ENCODE peak calls at places on chromosomes 7 and 10, in four cellular contexts. G is naive thymus-derived CD4-positive, alpha-beta T cell; W is CD4-positive, alpha-beta memory T cell; B is heart right ventricle. Y is an unnamed sample. For H3K36me3 and H3K27me3, the result is how much of the 10 kb centered on the place peaks cover.

GRCh38 chr7:139737221-139738100 is 40.3 kb downstream of the HIPK2 start:
- DNase-seq in B (no peak), W (no peak), G (no peak), Y (no peak)

GRCh38 chr7:420142-421055 is 99.2 kb downstream of the PDGFA start:
- DNase-seq in G (no peak), B (no peak), W (no peak), Y (peak)

GRCh38 chr10:11448545-11449244 is 162.8 kb downstream of the USP6NL start:
- DNase-seq in B (no peak), W (no peak), G (no peak), Y (no peak)

GRCh38 chr7:44634187-44634838 is 27.9 kb downstream of the OGDH start:
- DNase-seq in G (no peak), B (no peak), W (no peak), Y (no peak)

GRCh38 chr10:101759354-101760247 is 16.3 kb downstream of the FGF8 start:
- DNase-seq in W (no peak), B (no peak), G (no peak), Y (peak)

GRCh38 chr7:8190121-8190895 is 71.7 kb downstream of the ICA1 start:
- DNase-seq in G (peak), W (peak), B (peak), Y (peak)

GRCh38 chr7:11130012-11130411 is 156.3 kb downstream of the PHF14 start:
- DNase-seq in B (no peak), W (no peak), G (no peak), Y (no peak)

GRCh38 chr7:92753614-92754013 is 82.8 kb downstream of the CDK6 start:
- DNase-seq in W (no peak), G (no peak), B (no peak), Y (no peak)

DNA sequence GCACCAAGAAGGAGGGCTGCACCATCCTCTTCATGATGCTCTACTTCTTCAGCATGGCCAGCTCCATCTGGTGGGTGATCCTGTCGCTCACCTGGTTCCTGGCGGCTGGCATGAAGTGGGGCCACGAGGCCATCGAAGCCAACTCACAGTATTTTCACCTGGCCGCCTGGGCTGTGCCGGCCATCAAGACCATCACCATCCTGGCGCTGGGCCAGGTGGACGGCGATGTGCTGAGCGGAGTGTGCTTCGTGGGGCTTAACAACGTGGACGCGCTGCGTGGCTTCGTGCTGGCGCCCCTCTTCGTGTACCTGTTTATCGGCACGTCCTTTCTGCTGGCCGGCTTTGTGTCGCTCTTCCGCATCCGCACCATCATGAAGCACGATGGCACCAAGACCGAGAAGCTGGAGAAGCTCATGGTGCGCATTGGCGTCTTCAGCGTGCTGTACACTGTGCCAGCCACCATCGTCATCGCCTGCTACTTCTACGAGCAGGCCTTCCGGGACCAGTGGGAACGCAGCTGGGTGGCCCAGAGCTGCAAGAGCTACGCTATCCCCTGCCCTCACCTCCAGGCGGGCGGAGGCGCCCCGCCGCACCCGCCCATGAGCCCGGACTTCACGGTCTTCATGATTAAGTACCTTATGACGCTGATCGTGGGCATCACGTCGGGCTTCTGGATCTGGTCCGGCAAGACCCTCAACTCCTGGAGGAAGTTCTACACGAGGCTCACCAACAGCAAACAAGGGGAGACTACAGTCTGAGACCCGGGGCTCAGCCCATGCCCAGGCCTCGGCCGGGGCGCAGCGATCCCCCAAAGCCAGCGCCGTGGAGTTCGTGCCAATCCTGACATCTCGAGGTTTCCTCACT is 2.1 kb downstream of the FZD1 start:
- DNase-seq in B (peak), G (no peak), W (no peak), Y (peak)
- H3K4me3 ChIP-seq in B (peak), G (no peak), W (no peak), Y (peak)

GRCh38 chr7:155721056-155721455 is 76.6 kb downstream of the RBM33 start:
- DNase-seq in W (no peak), G (no peak), B (no peak), Y (no peak)

GRCh38 chr7:155714702-155715101 is 70.2 kb downstream of the RBM33 start:
- DNase-seq in W (no peak), B (no peak), G (no peak), Y (no peak)

GRCh38 chr7:155715406-155715805 is 70.9 kb downstream of the RBM33 start:
- DNase-seq in W (no peak), B (no peak), G (no peak), Y (no peak)

GRCh38 chr7:155713382-155713781 is 68.9 kb downstream of the RBM33 start:
- DNase-seq in B (no peak), G (no peak), W (no peak), Y (peak)

GRCh38 chr7:155717010-155717744 is 72.7 kb downstream of the RBM33 start:
- DNase-seq in B (no peak), G (no peak), W (no peak), Y (no peak)
- H3K36me3 ChIP-seq in B (half or more), G (half or more), W (under half), Y (under half)

GRCh38 chr7:2934984-2935740 is 91.1 kb upstream of the GNA12 start:
- DNase-seq in W (no peak), B (no peak), G (no peak), Y (peak)

GRCh38 chr7:2934211-2934731 is 90.2 kb upstream of the GNA12 start:
- DNase-seq in G (no peak), B (no peak), W (no peak), Y (peak)

GRCh38 chr7:2930310-2931033 is 86.4 kb upstream of the GNA12 start:
- DNase-seq in W (no peak), G (no peak), B (no peak), Y (peak)

GRCh38 chr7:2931034-2931415 is 86.9 kb upstream of the GNA12 start:
- DNase-seq in B (no peak), W (no peak), G (no peak), Y (peak)

GRCh38 chr7:2932761-2933251 is 88.7 kb upstream of the GNA12 start:
- DNase-seq in G (no peak), B (no peak), W (no peak), Y (peak)
- H3K27me3 ChIP-seq in G (under half), B (under half), W (under half), Y (under half)

GRCh38 chr10:126904493-126904806 is 778 bp upstream of the DOCK1 start:
- DNase-seq in W (no peak), G (no peak), B (no peak), Y (no peak)
- H3K4me3 ChIP-seq in W (no peak), G (no peak), B (peak), Y (peak)

GRCh38 chr10:92027141-92027540 is 103.6 kb downstream of the BTAF1 start:
- DNase-seq in B (no peak), G (no peak), W (no peak), Y (no peak)

DNA sequence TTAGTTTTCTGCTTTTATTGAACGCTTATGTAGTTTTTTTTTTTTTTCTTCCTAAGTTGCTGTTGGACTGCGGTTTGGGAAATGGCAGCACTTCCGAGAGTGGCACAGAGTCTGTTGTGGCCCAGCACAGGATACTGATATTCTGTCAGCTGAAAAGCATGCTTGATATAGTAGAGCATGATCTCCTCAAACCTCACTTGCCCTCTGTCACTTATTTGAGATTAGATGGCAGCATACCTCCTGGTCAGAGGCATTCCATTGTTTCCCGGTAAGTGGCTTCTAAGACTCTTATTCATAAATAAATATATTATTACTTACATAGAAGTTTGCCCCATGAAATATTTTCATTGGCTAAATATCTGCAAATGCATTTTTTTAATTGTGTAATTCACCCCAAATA is 101.1 kb downstream of the BTAF1 start:
- DNase-seq in G (no peak), W (no peak), B (no peak), Y (no peak)
- H3K36me3 ChIP-seq in G (half or more), W (half or more), B (half or more), Y (under half)

DNA sequence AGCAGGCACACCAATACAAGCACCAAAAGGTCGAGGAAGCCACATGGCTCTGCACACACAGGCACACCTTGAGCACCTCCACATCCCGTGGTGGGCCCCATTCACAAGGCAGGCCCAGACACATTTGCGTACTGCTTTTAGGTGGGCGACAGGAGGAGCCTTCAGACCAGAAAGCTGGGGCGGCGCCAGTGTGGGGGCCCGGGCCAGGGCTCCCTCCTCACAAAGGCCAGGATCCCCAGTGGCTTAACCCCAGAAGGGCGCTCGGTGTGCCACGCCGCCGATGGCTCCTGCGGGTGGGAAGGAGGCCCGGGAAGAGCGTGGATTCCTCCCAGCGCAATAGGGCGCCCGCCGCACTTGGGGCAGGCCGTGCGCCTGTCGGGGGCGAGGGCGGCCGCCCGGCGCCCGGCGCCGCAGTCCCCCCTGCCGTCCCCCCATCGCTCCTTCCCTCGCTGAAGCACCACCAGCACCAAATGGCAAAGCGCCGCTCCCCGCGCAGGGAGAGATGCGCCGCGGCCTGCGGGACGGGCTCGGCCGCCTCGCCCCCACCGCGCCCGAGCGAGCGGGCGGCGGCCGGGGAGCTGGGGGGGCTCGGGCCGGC is 2.9 kb upstream of the SMARCD3 start:
- DNase-seq in W (no peak), B (peak), G (no peak), Y (no peak)
- H3K27me3 ChIP-seq in W (under half), B (under half), G (under half), Y (half or more)

GRCh38 chr10:13685885-13686284 is 99.1 kb downstream of the PRPF18 start:
- DNase-seq in W (no peak), G (no peak), B (peak), Y (no peak)

GRCh38 chr10:13684252-13684791 is 97.6 kb downstream of the PRPF18 start:
- DNase-seq in W (no peak), B (peak), G (no peak), Y (no peak)

GRCh38 chr10:13686331-13686752 is 99.6 kb downstream of the PRPF18 start:
- DNase-seq in W (no peak), G (no peak), B (peak), Y (no peak)

GRCh38 chr10:13683017-13683416 is 96.3 kb downstream of the PRPF18 start:
- DNase-seq in W (no peak), B (no peak), G (no peak), Y (no peak)

DNA sequence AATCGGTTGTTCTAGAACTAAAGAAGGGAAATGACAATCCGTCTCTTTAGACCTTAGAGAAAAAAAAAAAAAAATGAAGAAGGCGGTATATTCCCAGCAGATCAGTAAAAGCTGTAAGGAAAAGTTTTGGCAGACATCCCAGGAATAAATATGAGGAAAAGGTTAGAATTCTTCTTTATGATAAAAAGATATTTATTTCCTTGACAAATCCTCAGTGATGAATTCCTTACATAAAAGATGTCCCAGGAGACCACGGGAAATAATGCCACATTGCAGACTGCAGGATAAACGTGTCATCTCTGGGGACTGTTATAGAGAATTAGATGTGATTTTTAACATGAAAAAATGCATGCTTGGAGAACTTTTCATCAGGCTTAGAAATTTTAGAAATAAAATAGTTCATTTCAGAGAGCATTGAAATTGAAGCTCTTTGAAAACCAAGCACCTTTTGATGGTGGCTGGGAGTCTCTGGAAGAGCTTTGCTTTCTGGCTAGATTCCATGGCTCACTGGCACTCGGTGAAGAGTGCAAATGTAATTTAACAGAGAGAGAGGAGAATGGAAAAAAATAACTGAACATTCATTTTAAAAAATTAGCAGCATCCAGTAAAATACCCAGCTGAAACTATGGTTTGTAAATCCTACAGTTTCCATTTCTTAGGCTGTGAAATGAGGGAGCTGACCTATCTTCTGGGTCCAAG is 98.2 kb downstream of the PRPF18 start:
- DNase-seq in B (no peak), W (no peak), G (no peak), Y (no peak)
- H3K4me3 ChIP-seq in B (no peak), W (no peak), G (no peak), Y (no peak)

GRCh38 chr10:68796609-68797008 is 30.7 kb upstream of the STOX1 start:
- DNase-seq in G (no peak), W (no peak), B (no peak), Y (no peak)

GRCh38 chr10:68800196-68800595 is 27.1 kb upstream of the STOX1 start:
- DNase-seq in B (no peak), G (no peak), W (no peak), Y (no peak)

GRCh38 chr10:68790476-68790875 is 36.9 kb upstream of the STOX1 start:
- DNase-seq in G (no peak), B (no peak), W (no peak), Y (no peak)

GRCh38 chr10:68792115-68792514 is 35.2 kb upstream of the STOX1 start:
- DNase-seq in G (no peak), B (no peak), W (no peak), Y (no peak)

DNA sequence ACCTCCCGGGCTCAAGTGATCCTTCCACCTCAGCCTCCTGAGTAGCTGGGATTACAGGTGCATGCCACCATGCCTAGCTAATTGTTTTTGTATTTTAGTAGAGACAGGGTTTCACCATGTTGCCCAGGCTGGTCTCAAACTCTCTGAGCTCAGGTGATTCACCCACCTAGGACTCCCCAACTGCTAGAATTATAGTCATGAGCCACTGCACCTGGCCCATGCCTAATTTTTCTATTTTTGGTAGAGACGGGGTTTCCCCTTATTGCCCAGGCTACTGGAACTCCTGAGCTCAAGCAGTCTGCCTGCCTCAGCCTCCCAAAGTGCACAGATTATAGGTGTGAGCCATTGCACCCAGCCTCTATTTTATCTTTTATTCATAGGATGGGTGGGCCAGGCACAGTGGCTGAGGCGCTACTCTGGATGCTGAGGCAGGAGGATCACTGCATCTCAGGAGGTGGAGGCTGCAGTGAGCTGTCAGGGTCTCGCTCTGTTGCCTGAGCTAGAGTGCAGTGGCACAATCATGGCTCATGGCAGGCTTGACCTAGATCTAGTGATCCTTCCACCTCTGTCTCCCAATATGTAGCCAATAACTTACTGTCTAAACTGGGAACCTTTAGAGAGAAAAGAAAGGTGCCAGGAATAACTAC is 31.3 kb upstream of the STOX1 start:
- DNase-seq in W (no peak), G (no peak), B (no peak), Y (no peak)
- H3K36me3 ChIP-seq in W (under half), G (under half), B (half or more), Y (under half)